ENCODE peak calls at places on chromosomes 12 and 14, in ten cellular contexts. One of them, this sample, is unnamed.

GRCh38 chr12:105223358-105223840 is 12.6 kb downstream of the APPL2 start:
- DNase-seq in HAP-1: no peak
- DNase-seq in IMR-90: no peak
- DNase-seq in HepG2: no peak
- DNase-seq in transverse colon: no peak
- DNase-seq in mucosa of descending colon: no peak
- DNase-seq in CD4-positive, CD25-positive, alpha-beta regulatory T cell: no peak
- DNase-seq in right lobe of liver: no peak
- DNase-seq in BE2C: no peak
- DNase-seq in prostate gland: no peak
- DNase-seq in this sample: no peak

GRCh38 chr14:65287264-65288131 is 125.0 kb upstream of the FUT8 start:
- DNase-seq in HAP-1: no peak
- DNase-seq in IMR-90: no peak
- DNase-seq in HepG2: no peak
- DNase-seq in transverse colon: peak; percentile 51
- DNase-seq in mucosa of descending colon: no peak
- DNase-seq in CD4-positive, CD25-positive, alpha-beta regulatory T cell: peak; percentile 32
- DNase-seq in right lobe of liver: no peak
- DNase-seq in BE2C: no peak
- DNase-seq in prostate gland: no peak
- DNase-seq in this sample: peak; percentile 66

GRCh38 chr12:3097186-3097804 is 20.1 kb downstream of the TSPAN9 start:
- DNase-seq in HAP-1: no peak
- DNase-seq in IMR-90: peak; percentile 75
- DNase-seq in HepG2: peak; percentile 69
- DNase-seq in transverse colon: peak; percentile 59
- DNase-seq in mucosa of descending colon: peak; percentile 73
- DNase-seq in CD4-positive, CD25-positive, alpha-beta regulatory T cell: no peak
- DNase-seq in right lobe of liver: peak; percentile 82
- DNase-seq in BE2C: peak; percentile 91
- DNase-seq in prostate gland: peak; percentile 58
- DNase-seq in this sample: no peak

GRCh38 chr12:27488479-27488878 is 35.5 kb upstream of the PPFIBP1 start:
- DNase-seq in HAP-1: no peak
- DNase-seq in IMR-90: no peak
- DNase-seq in HepG2: no peak
- DNase-seq in transverse colon: no peak
- DNase-seq in mucosa of descending colon: no peak
- DNase-seq in CD4-positive, CD25-positive, alpha-beta regulatory T cell: no peak
- DNase-seq in right lobe of liver: no peak
- DNase-seq in BE2C: no peak
- DNase-seq in prostate gland: no peak
- DNase-seq in this sample: no peak

GRCh38 chr12:69102856-69103255 is 136.5 kb upstream of the CPSF6 start:
- DNase-seq in HAP-1: no peak
- DNase-seq in IMR-90: no peak
- DNase-seq in HepG2: no peak
- DNase-seq in transverse colon: no peak
- DNase-seq in mucosa of descending colon: no peak
- DNase-seq in CD4-positive, CD25-positive, alpha-beta regulatory T cell: no peak
- DNase-seq in right lobe of liver: no peak
- DNase-seq in BE2C: no peak
- DNase-seq in prostate gland: no peak
- DNase-seq in this sample: no peak

GRCh38 chr12:106871477-106871876 is 84.2 kb upstream of the TMEM263 start:
- DNase-seq in HAP-1: no peak
- DNase-seq in IMR-90: peak; percentile 66
- DNase-seq in HepG2: no peak
- DNase-seq in transverse colon: no peak
- DNase-seq in mucosa of descending colon: no peak
- DNase-seq in CD4-positive, CD25-positive, alpha-beta regulatory T cell: no peak
- DNase-seq in right lobe of liver: no peak
- DNase-seq in BE2C: no peak
- DNase-seq in prostate gland: no peak
- DNase-seq in this sample: no peak

GRCh38 chr12:67747869-67748760 is 99.6 kb downstream of the DYRK2 start:
- DNase-seq in HAP-1: no peak
- DNase-seq in IMR-90: peak; percentile 72
- DNase-seq in HepG2: peak; percentile 87
- DNase-seq in transverse colon: peak; percentile 56
- DNase-seq in mucosa of descending colon: peak; percentile 75
- DNase-seq in CD4-positive, CD25-positive, alpha-beta regulatory T cell: no peak
- DNase-seq in right lobe of liver: peak; percentile 85
- DNase-seq in BE2C: no peak
- DNase-seq in prostate gland: no peak
- DNase-seq in this sample: no peak

GRCh38 chr12:31471823-31472222 is 119.1 kb downstream of the DENND5B start:
- DNase-seq in HAP-1: no peak
- DNase-seq in IMR-90: no peak
- DNase-seq in HepG2: no peak
- DNase-seq in transverse colon: no peak
- DNase-seq in mucosa of descending colon: no peak
- DNase-seq in CD4-positive, CD25-positive, alpha-beta regulatory T cell: no peak
- DNase-seq in right lobe of liver: no peak
- DNase-seq in BE2C: no peak
- DNase-seq in prostate gland: peak; percentile 61
- DNase-seq in this sample: no peak

DNA sequence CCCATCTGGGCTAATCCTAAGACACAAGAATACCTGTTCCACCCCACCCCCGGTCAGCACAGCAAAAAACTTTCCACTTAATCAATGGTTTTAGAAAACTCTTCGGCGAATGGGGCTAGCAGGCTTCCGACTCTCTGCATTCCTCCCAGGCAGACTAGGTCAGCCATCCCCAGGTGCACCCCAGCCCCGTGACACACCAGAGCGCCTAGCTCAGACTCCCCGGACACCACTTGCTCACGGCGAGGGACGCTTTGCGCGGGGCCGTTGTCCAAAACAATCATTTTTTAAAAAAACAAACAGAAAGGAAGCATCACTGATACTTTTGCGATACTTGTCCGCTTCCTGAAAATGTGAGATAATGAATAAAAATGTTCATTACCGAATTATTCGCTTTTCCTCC is 73.3 kb downstream of the BCL11B start:
- DNase-seq in HAP-1: no peak
- DNase-seq in IMR-90: no peak
- DNase-seq in HepG2: no peak
- DNase-seq in transverse colon: no peak
- DNase-seq in mucosa of descending colon: no peak
- DNase-seq in CD4-positive, CD25-positive, alpha-beta regulatory T cell: no peak
- DNase-seq in right lobe of liver: no peak
- DNase-seq in BE2C: no peak
- DNase-seq in prostate gland: no peak
- DNase-seq in this sample: no peak
- H3K36me3 ChIP-seq in HAP-1: no peaks in the 10 kb centered on the region
- H3K36me3 ChIP-seq in IMR-90: no peaks in the 10 kb centered on the region
- H3K36me3 ChIP-seq in HepG2: no peaks in the 10 kb centered on the region
- H3K36me3 ChIP-seq in transverse colon: no peaks in the 10 kb centered on the region
- H3K36me3 ChIP-seq in mucosa of descending colon: no peaks in the 10 kb centered on the region
- H3K36me3 ChIP-seq in CD4-positive, CD25-positive, alpha-beta regulatory T cell: peaks cover 78% of the 10 kb centered on the region
- H3K36me3 ChIP-seq in right lobe of liver: no peaks in the 10 kb centered on the region
- H3K36me3 ChIP-seq in BE2C: no peaks in the 10 kb centered on the region
- H3K36me3 ChIP-seq in prostate gland: no peaks in the 10 kb centered on the region
- H3K36me3 ChIP-seq in this sample: peaks cover 27% of the 10 kb centered on the region

GRCh38 chr12:110379642-110380041 is 23.9 kb downstream of the ANAPC7 start:
- DNase-seq in HAP-1: no peak
- DNase-seq in IMR-90: no peak
- DNase-seq in HepG2: no peak
- DNase-seq in transverse colon: no peak
- DNase-seq in mucosa of descending colon: no peak
- DNase-seq in CD4-positive, CD25-positive, alpha-beta regulatory T cell: no peak
- DNase-seq in right lobe of liver: no peak
- DNase-seq in BE2C: no peak
- DNase-seq in prostate gland: no peak
- DNase-seq in this sample: no peak

GRCh38 chr12:110373025-110373876 is 30.3 kb downstream of the ANAPC7 start:
- DNase-seq in HAP-1: no peak
- DNase-seq in IMR-90: no peak
- DNase-seq in HepG2: no peak
- DNase-seq in transverse colon: no peak
- DNase-seq in mucosa of descending colon: peak; percentile 29
- DNase-seq in CD4-positive, CD25-positive, alpha-beta regulatory T cell: no peak
- DNase-seq in right lobe of liver: no peak
- DNase-seq in BE2C: peak; percentile 49
- DNase-seq in prostate gland: peak; percentile 35
- DNase-seq in this sample: no peak

GRCh38 chr12:110382683-110383082 is 20.8 kb downstream of the ANAPC7 start:
- DNase-seq in HAP-1: no peak
- DNase-seq in IMR-90: no peak
- DNase-seq in HepG2: no peak
- DNase-seq in transverse colon: no peak
- DNase-seq in mucosa of descending colon: no peak
- DNase-seq in CD4-positive, CD25-positive, alpha-beta regulatory T cell: no peak
- DNase-seq in right lobe of liver: no peak
- DNase-seq in BE2C: no peak
- DNase-seq in prostate gland: no peak
- DNase-seq in this sample: no peak

GRCh38 chr12:110373962-110374611 is 29.4 kb downstream of the ANAPC7 start:
- DNase-seq in HAP-1: no peak
- DNase-seq in IMR-90: no peak
- DNase-seq in HepG2: no peak
- DNase-seq in transverse colon: no peak
- DNase-seq in mucosa of descending colon: no peak
- DNase-seq in CD4-positive, CD25-positive, alpha-beta regulatory T cell: no peak
- DNase-seq in right lobe of liver: no peak
- DNase-seq in BE2C: no peak
- DNase-seq in prostate gland: no peak
- DNase-seq in this sample: no peak

DNA sequence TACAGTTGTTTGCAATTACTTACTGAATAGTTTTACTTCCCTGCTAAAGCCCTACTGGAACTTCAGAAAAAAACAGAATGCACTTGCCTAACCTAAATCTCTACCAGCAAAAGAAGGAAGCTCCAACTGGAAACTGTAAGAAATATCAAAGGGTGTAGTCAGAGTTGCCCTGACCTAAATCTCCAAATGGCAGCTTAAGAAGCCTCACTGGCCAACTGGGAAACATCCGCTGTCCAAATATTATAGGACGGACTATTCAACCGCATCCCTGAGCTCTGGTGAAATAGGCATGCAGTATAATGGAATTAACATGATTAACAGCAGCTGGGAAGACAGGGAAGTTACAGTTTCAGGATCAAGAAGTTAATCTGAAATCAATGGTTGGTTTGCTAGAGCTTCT is 24.3 kb downstream of the ANAPC7 start:
- DNase-seq in HAP-1: no peak
- DNase-seq in IMR-90: no peak
- DNase-seq in HepG2: no peak
- DNase-seq in transverse colon: no peak
- DNase-seq in mucosa of descending colon: no peak
- DNase-seq in CD4-positive, CD25-positive, alpha-beta regulatory T cell: no peak
- DNase-seq in right lobe of liver: no peak
- DNase-seq in BE2C: no peak
- DNase-seq in prostate gland: no peak
- DNase-seq in this sample: no peak
- H3K36me3 ChIP-seq in HAP-1: peaks cover 88% of the 10 kb centered on the region
- H3K36me3 ChIP-seq in IMR-90: peaks cover 54% of the 10 kb centered on the region
- H3K36me3 ChIP-seq in HepG2: peaks cover 30% of the 10 kb centered on the region
- H3K36me3 ChIP-seq in transverse colon: peaks cover 57% of the 10 kb centered on the region
- H3K36me3 ChIP-seq in mucosa of descending colon: peaks cover 11% of the 10 kb centered on the region
- H3K36me3 ChIP-seq in CD4-positive, CD25-positive, alpha-beta regulatory T cell: peaks cover 78% of the 10 kb centered on the region
- H3K36me3 ChIP-seq in right lobe of liver: no peaks in the 10 kb centered on the region
- H3K36me3 ChIP-seq in BE2C: peaks cover 87% of the 10 kb centered on the region
- H3K36me3 ChIP-seq in prostate gland: peaks cover 14% of the 10 kb centered on the region
- H3K36me3 ChIP-seq in this sample: peaks cover 52% of the 10 kb centered on the region

DNA sequence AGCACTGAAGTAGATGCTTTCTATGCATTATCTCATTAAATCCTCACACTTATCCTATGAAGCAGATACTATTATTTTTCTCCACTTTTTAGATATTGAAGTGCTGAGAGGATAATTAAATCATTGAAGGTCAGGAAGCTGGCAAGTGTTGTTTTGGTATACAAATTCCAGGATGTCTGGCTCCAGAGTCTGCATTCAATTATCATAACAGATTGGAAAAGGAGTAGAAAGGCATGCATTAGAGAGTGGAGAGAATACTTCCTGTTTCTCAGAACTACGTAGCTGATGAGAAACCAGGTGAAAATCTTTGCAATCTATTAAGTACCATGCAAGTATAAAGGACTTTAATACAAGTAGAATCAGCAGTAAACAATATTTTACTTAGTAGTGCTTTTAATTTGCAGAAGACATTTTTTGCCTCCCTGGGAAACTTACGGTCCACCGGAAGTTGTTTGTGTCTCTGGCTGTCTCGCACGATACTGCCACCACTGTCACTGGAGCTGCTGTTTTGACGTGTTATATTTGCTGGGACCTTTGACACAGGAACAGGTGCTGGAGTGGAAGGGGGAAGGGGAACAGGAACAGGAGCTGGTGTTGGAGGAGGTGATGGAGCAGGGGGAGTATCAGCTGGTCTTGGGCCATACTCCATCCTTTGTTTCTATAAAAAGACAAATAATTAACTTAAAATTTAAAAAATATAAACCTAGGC is 158.0 kb downstream of the EPS8 start:
- DNase-seq in HAP-1: no peak
- DNase-seq in IMR-90: no peak
- DNase-seq in HepG2: no peak
- DNase-seq in transverse colon: no peak
- DNase-seq in mucosa of descending colon: peak; percentile 10
- DNase-seq in CD4-positive, CD25-positive, alpha-beta regulatory T cell: no peak
- DNase-seq in right lobe of liver: no peak
- DNase-seq in BE2C: no peak
- DNase-seq in prostate gland: no peak
- DNase-seq in this sample: no peak
- H3K36me3 ChIP-seq in HAP-1: no peaks in the 10 kb centered on the region
- H3K36me3 ChIP-seq in IMR-90: peaks cover 4% of the 10 kb centered on the region
- H3K36me3 ChIP-seq in HepG2: peaks cover 1% of the 10 kb centered on the region
- H3K36me3 ChIP-seq in transverse colon: no peaks in the 10 kb centered on the region
- H3K36me3 ChIP-seq in mucosa of descending colon: no peaks in the 10 kb centered on the region
- H3K36me3 ChIP-seq in CD4-positive, CD25-positive, alpha-beta regulatory T cell: no peaks in the 10 kb centered on the region
- H3K36me3 ChIP-seq in right lobe of liver: no peaks in the 10 kb centered on the region
- H3K36me3 ChIP-seq in BE2C: no peaks in the 10 kb centered on the region
- H3K36me3 ChIP-seq in prostate gland: no peaks in the 10 kb centered on the region
- H3K36me3 ChIP-seq in this sample: no peaks in the 10 kb centered on the region

GRCh38 chr14:24324024-24324423 is 10.8 kb downstream of the ADCY4 start:
- DNase-seq in HAP-1: no peak
- DNase-seq in IMR-90: no peak
- DNase-seq in HepG2: no peak
- DNase-seq in transverse colon: no peak
- DNase-seq in mucosa of descending colon: no peak
- DNase-seq in CD4-positive, CD25-positive, alpha-beta regulatory T cell: no peak
- DNase-seq in right lobe of liver: no peak
- DNase-seq in BE2C: no peak
- DNase-seq in prostate gland: no peak
- DNase-seq in this sample: no peak

GRCh38 chr14:24321212-24321975 is 10.1 kb downstream of the LTB4R start:
- DNase-seq in HAP-1: no peak
- DNase-seq in IMR-90: no peak
- DNase-seq in HepG2: no peak
- DNase-seq in transverse colon: no peak
- DNase-seq in mucosa of descending colon: no peak
- DNase-seq in CD4-positive, CD25-positive, alpha-beta regulatory T cell: no peak
- DNase-seq in right lobe of liver: no peak
- DNase-seq in BE2C: no peak
- DNase-seq in prostate gland: no peak
- DNase-seq in this sample: no peak

GRCh38 chr14:24323341-24323740 is 11.5 kb downstream of the ADCY4 start:
- DNase-seq in HAP-1: no peak
- DNase-seq in IMR-90: no peak
- DNase-seq in HepG2: no peak
- DNase-seq in transverse colon: no peak
- DNase-seq in mucosa of descending colon: no peak
- DNase-seq in CD4-positive, CD25-positive, alpha-beta regulatory T cell: no peak
- DNase-seq in right lobe of liver: no peak
- DNase-seq in BE2C: no peak
- DNase-seq in prostate gland: no peak
- DNase-seq in this sample: no peak

GRCh38 chr14:24325131-24325530 is 9.7 kb downstream of the ADCY4 start:
- DNase-seq in HAP-1: no peak
- DNase-seq in IMR-90: no peak
- DNase-seq in HepG2: no peak
- DNase-seq in transverse colon: no peak
- DNase-seq in mucosa of descending colon: no peak
- DNase-seq in CD4-positive, CD25-positive, alpha-beta regulatory T cell: no peak
- DNase-seq in right lobe of liver: no peak
- DNase-seq in BE2C: no peak
- DNase-seq in prostate gland: no peak
- DNase-seq in this sample: no peak

GRCh38 chr14:24322672-24323071 is 11.4 kb downstream of the LTB4R start:
- DNase-seq in HAP-1: no peak
- DNase-seq in IMR-90: no peak
- DNase-seq in HepG2: no peak
- DNase-seq in transverse colon: no peak
- DNase-seq in mucosa of descending colon: no peak
- DNase-seq in CD4-positive, CD25-positive, alpha-beta regulatory T cell: no peak
- DNase-seq in right lobe of liver: no peak
- DNase-seq in BE2C: no peak
- DNase-seq in prostate gland: no peak
- DNase-seq in this sample: no peak
- H3K36me3 ChIP-seq in HAP-1: no peaks in the 10 kb centered on the region
- H3K36me3 ChIP-seq in IMR-90: no peaks in the 10 kb centered on the region
- H3K36me3 ChIP-seq in HepG2: no peaks in the 10 kb centered on the region
- H3K36me3 ChIP-seq in transverse colon: no peaks in the 10 kb centered on the region
- H3K36me3 ChIP-seq in mucosa of descending colon: no peaks in the 10 kb centered on the region
- H3K36me3 ChIP-seq in CD4-positive, CD25-positive, alpha-beta regulatory T cell: no peaks in the 10 kb centered on the region
- H3K36me3 ChIP-seq in right lobe of liver: no peaks in the 10 kb centered on the region
- H3K36me3 ChIP-seq in BE2C: no peaks in the 10 kb centered on the region
- H3K36me3 ChIP-seq in prostate gland: no peaks in the 10 kb centered on the region
- H3K36me3 ChIP-seq in this sample: no peaks in the 10 kb centered on the region